ENCODE peak calls at places on chromosomes 3 and 15, in five cellular contexts. B is mucosa of descending colon, M is BJ, W is fibroblast of mammary gland, Q is esophagus squamous epithelium. G is an unnamed sample.

GRCh38 chr3:32398531-32398930 is 6.9 kb downstream of the CMTM7 start:
- DNase-seq in W (no peak), M (no peak), Q (no peak), B (no peak), G (no peak)

GRCh38 chr15:34514251-34514760 is 69.1 kb downstream of the GOLGA8B start:
- DNase-seq in Q (no peak), W (no peak), M (no peak), B (peak), G (no peak)

GRCh38 chr3:162704991-162705390 is 1208.4 kb downstream of the OTOL1 start:
- DNase-seq in M (no peak), W (no peak), Q (no peak), B (no peak), G (no peak)

GRCh38 chr15:56608140-56608778 is 125.0 kb downstream of the ZNF280D start:
- DNase-seq in Q (no peak), W (no peak), M (no peak), B (peak), G (no peak)

GRCh38 chr3:77240072-77240650 is 200.3 kb downstream of the ROBO2 start:
- DNase-seq in W (no peak), Q (no peak), M (no peak), B (no peak), G (no peak)

GRCh38 chr3:52136513-52136912 is 17.7 kb downstream of the POC1A start:
- DNase-seq in B (no peak), W (peak), Q (no peak), M (no peak), G (no peak)

GRCh38 chr15:51888593-51889195 is 59.2 kb downstream of the TMOD3 start:
- DNase-seq in M (no peak), W (peak), Q (no peak), B (no peak), G (peak)

GRCh38 chr15:100667405-100668320 is 65.3 kb downstream of the ASB7 start:
- DNase-seq in M (peak), Q (no peak), B (peak), W (peak), G (peak)

GRCh38 chr3:139940622-139941021 is 5.6 kb downstream of the CLSTN2 start:
- DNase-seq in M (no peak), Q (no peak), W (no peak), B (no peak), G (no peak)

GRCh38 chr3:75272708-75273107 is 391.4 kb upstream of the FRG2C start:
- DNase-seq in M (peak), B (no peak), Q (no peak), W (peak), G (peak)

GRCh38 chr3:184808021-184808420 is 3.9 kb upstream of the VPS8 start:
- DNase-seq in B (no peak), W (no peak), Q (no peak), M (no peak), G (no peak)

GRCh38 chr15:39491917-39492490 is 88.9 kb upstream of the THBS1 start:
- DNase-seq in B (no peak), M (no peak), Q (no peak), W (no peak), G (peak)

GRCh38 chr3:50275996-50276761 is 2.7 kb upstream of the LSMEM2 start:
- DNase-seq in W (no peak), Q (no peak), B (no peak), M (no peak), G (no peak)

GRCh38 chr15:76861815-76862397 is 43.2 kb downstream of the SCAPER start:
- DNase-seq in W (no peak), Q (no peak), M (no peak), B (no peak), G (no peak)

GRCh38 chr15:40332138-40332781 is 8.5 kb downstream of the CCDC9B start:
- DNase-seq in M (no peak), W (no peak), B (no peak), Q (no peak), G (no peak)

GRCh38 chr3:182895513-182896112 is 84.7 kb downstream of the DCUN1D1 start:
- DNase-seq in W (no peak), Q (no peak), M (no peak), B (no peak), G (no peak)

GRCh38 chr15:96893159-96893906 is 562.8 kb downstream of the NR2F2 start:
- DNase-seq in M (no peak), Q (no peak), B (peak), W (peak), G (peak)

GRCh38 chr3:110608566-110608965 is 463.1 kb upstream of the NECTIN3 start:
- DNase-seq in M (no peak), B (no peak), W (peak), Q (no peak), G (peak)

GRCh38 chr3:23751485-23751811 is 54.3 kb upstream of the UBE2E1 start:
- DNase-seq in Q (no peak), B (no peak), M (no peak), W (no peak), G (no peak)

GRCh38 chr3:183298708-183299153 is 45.7 kb downstream of the B3GNT5 start:
- DNase-seq in M (peak), W (peak), Q (peak), B (no peak), G (peak)

DNA sequence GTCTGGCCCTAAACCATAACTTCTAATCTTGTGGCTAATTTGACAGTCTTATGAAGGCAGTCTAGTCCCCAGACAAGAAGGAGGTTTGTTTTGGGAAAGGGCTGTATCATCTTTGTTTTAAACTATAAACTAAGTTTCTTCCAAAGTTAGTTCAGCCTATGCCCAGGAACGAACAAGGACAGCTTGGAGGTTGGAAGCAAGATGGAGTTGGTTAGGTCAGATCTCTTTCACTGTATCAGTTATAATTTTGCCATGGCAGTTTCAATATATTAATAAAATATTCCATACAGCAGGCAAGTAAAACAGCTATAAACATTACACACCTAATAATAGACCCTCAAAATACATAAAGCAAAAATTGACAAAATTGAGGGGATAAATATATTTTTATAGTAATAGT is 13.1 kb upstream of the ZNF662 start:
- DNase-seq in M (no peak), B (no peak), W (no peak), Q (no peak), G (no peak)
- TF ChIP-seq CTCF in M (no peak), B (no peak), W (no peak), Q (no peak), G (no peak)

GRCh38 chr3:129226374-129226773 is 23.0 kb upstream of the COPG1 start:
- DNase-seq in B (peak), Q (no peak), W (peak), M (peak), G (peak)

GRCh38 chr3:129230311-129231019 is 18.9 kb upstream of the COPG1 start:
- DNase-seq in Q (no peak), B (no peak), W (peak), M (no peak), G (peak)

GRCh38 chr3:129228891-129229585 is 20.4 kb upstream of the COPG1 start:
- DNase-seq in W (peak), B (no peak), Q (no peak), M (peak), G (peak)

DNA sequence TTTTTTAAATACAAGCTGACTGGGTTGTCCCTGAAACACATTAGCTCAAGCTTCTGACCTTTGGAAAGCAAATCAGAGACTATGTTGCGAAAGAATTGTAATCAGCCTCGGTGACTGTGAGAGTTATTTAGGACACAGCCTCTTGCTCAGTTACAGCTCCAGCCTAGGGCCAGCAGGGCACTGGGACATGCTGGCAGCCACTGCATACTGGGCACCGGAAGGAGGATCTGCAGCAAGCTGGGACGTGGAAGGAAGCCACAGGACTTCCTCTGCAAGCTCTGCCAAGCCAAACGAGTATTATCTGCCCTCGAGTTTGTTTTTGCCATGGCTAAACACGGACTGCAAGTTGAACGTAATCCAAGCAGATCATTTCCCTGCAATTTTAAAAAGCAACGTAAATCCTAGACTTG is 24.4 kb upstream of the COPG1 start:
- DNase-seq in B (peak), M (no peak), Q (peak), W (peak), G (peak)
- H3K4me3 ChIP-seq in B (no peak), M (no peak), Q (peak), W (peak), G (no peak)

GRCh38 chr15:25862469-25863066 is 559 bp downstream of the ATP10A start:
- DNase-seq in Q (no peak), M (no peak), W (peak), B (peak), G (peak)
- TF ChIP-seq CTCF in Q (no peak), M (no peak), W (no peak), B (no peak), G (no peak)

GRCh38 chr3:128488636-128488994 is 4.4 kb downstream of the GATA2 start:
- DNase-seq in B (no peak), M (no peak), Q (no peak), W (no peak), G (no peak)
- H3K4me3 ChIP-seq in B (no peak), M (peak), Q (peak), W (no peak), G (no peak)

DNA sequence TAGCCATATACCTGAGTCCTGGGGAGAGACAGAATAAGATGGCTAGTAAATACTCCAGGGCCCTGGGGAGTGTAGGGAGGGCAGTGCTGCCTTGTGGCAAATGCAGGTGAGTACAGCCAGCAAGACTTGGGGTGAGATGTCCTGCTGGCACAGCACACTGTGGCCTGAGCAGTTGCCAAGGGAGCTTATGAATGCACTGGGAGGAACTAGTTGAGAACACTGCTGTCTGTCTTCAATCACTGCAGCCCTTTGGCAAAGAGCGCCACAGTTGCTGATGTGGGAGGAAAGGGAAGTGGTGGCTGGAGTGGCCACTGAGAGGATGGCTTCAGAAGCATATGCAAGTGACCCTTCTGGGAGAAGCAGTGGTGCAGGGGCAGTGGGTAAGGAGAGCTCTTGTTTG is 264.6 kb downstream of the RORA start:
- DNase-seq in W (no peak), B (no peak), Q (no peak), M (no peak), G (no peak)
- TF ChIP-seq CTCF in W (no peak), B (no peak), Q (no peak), M (no peak), G (no peak)

G was measured in bronchial epithelial cell.